ENCODE peak calls at places on chromosome 2, in eight cellular contexts. J, Y, H, S, L, F, R and M are unnamed samples.

GRCh38 chr2:72003796-72004195 is 143.9 kb downstream of the CYP26B1 start:
- DNase-seq in J (no peak), Y (no peak), H (no peak), S (no peak), L (no peak), F (no peak), R (no peak), M (no peak)

GRCh38 chr2:126644630-126645191 is 11.2 kb upstream of the GYPC start:
- DNase-seq in J (no peak), Y (no peak), H (no peak), S (no peak), L (no peak), F (no peak), R (peak; percentile 89), M (no peak)

GRCh38 chr2:234694244-234695013 is 197.5 kb upstream of the ARL4C start:
- DNase-seq in J (no peak), Y (no peak), H (no peak), S (peak; percentile 71), L (no peak), F (no peak), R (no peak), M (no peak)

GRCh38 chr2:134410831-134411231 is 157.0 kb downstream of the MGAT5 start:
- DNase-seq in J (no peak), Y (no peak), H (no peak), S (no peak), L (no peak), F (no peak), R (no peak), M (no peak)

GRCh38 chr2:95296036-95296435 is 1.1 kb upstream of the KCNIP3 start:
- DNase-seq in J (no peak), Y (no peak), H (no peak), S (no peak), L (no peak), F (no peak), R (no peak), M (peak; percentile 23)

GRCh38 chr2:45131587-45131986 is 122.3 kb upstream of the SIX2 start:
- DNase-seq in J (no peak), Y (no peak), H (no peak), S (no peak), L (no peak), F (no peak), R (no peak), M (no peak)

GRCh38 chr2:23536326-23536725 is 151.3 kb downstream of the KLHL29 start:
- DNase-seq in J (no peak), Y (no peak), H (no peak), S (no peak), L (no peak), F (no peak), R (no peak), M (no peak)

GRCh38 chr2:117855886-117856285 is 41.4 kb downstream of the DDX18 start:
- DNase-seq in J (no peak), Y (no peak), H (no peak), S (no peak), L (no peak), F (no peak), R (no peak), M (no peak)

GRCh38 chr2:72806280-72806955 is 19.4 kb downstream of the EXOC6B start:
- DNase-seq in J (no peak), Y (no peak), H (no peak), S (no peak), L (no peak), F (no peak), R (no peak), M (no peak)

GRCh38 chr2:99680946-99681345 is 191.1 kb upstream of the REV1 start:
- DNase-seq in J (peak; percentile 45), Y (no peak), H (no peak), S (no peak), L (no peak), F (no peak), R (no peak), M (no peak)

GRCh38 chr2:39730685-39731302 is 48.3 kb downstream of the THUMPD2 start:
- DNase-seq in J (no peak), Y (no peak), H (peak; percentile 12), S (no peak), L (no peak), F (no peak), R (peak; percentile 41), M (no peak)

GRCh38 chr2:176542456-176542855 is 273.2 kb downstream of the MTX2 start:
- DNase-seq in J (no peak), Y (no peak), H (no peak), S (no peak), L (no peak), F (no peak), R (no peak), M (no peak)

GRCh38 chr2:120758181-120759048 is 22.7 kb downstream of the GLI2 start:
- DNase-seq in J (peak; percentile 38), Y (peak; percentile 69), H (no peak), S (peak; percentile 24), L (peak; percentile 49), F (peak; percentile 73), R (no peak), M (peak; percentile 48)

GRCh38 chr2:10457846-10458563 is 9.9 kb upstream of the ODC1 start:
- DNase-seq in J (peak; percentile 52), Y (no peak), H (no peak), S (peak; percentile 48), L (no peak), F (peak; percentile 13), R (no peak), M (no peak)

GRCh38 chr2:153509133-153509532 is 30.6 kb upstream of the RPRM start:
- DNase-seq in J (no peak), Y (no peak), H (no peak), S (no peak), L (peak; percentile 67), F (no peak), R (no peak), M (peak; percentile 50)

GRCh38 chr2:25331686-25332365 is 9.9 kb downstream of the DNMT3A start:
- DNase-seq in J (no peak), Y (no peak), H (no peak), S (no peak), L (no peak), F (peak; percentile 59), R (no peak), M (no peak)

GRCh38 chr2:233593201-233593600 is 24.2 kb upstream of the UGT1A8 start:
- DNase-seq in J (no peak), Y (no peak), H (no peak), S (no peak), L (no peak), F (no peak), R (no peak), M (no peak)

DNA sequence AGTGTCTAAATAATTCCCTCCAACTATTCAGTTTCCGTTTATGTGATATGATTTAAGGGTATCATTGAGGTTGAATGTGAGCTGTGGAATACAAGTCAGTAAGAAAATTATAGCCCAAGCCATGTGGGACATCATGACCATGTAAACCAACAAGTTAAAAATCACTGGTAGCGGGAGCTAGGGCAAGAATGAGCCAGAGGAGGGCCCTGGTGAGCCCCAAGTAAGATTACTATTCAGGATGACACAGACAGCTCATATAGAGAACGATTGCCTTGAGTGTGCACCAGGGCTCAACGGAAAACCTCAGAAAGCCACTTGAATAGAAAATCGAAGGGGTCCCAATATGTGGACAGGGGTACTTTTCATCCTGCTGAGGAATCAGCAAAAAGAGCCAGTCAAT is 87.8 kb upstream of the RBMS1 start:
- DNase-seq in J (no peak), Y (no peak), H (no peak), S (no peak), L (peak; percentile 49), F (no peak), R (no peak), M (no peak)
- TF ChIP-seq CTCF in J (no peak), Y (no peak), H (no peak), S (no peak), L (peak; percentile 68), F (no peak), R (no peak), M (no peak)

DNA sequence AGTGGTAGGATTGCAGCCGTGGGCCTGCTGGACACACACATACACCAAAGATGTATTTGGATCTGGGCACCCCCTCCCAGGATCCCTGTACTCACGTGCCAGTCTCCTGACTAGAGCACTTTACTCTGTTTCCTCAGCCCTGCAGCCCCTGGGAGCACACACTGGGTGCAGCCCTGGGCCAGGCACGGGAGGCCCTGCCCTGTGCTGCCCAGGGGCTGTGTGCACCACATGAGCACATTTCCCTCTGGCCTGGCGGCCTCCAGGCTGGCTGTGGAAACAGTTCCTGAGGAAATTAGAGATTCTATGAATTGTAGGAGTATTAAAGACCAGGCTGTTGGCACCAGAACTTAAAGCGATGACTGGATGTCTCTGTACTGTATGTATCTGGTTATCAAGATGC is 45.4 kb downstream of the BCL2L11 start:
- DNase-seq in J (no peak), Y (no peak), H (no peak), S (no peak), L (peak; percentile 18), F (no peak), R (no peak), M (no peak)
- H3K4me1 ChIP-seq in J (peaks cover 11% of the 10 kb centered on the region), Y (peaks cover 44% of the 10 kb centered on the region), H (no peaks in the 10 kb centered on the region), S (peaks cover 67% of the 10 kb centered on the region), L (peaks cover 7% of the 10 kb centered on the region), F (peaks cover 42% of the 10 kb centered on the region), R (peaks cover 21% of the 10 kb centered on the region), M (peaks cover 18% of the 10 kb centered on the region)

DNA sequence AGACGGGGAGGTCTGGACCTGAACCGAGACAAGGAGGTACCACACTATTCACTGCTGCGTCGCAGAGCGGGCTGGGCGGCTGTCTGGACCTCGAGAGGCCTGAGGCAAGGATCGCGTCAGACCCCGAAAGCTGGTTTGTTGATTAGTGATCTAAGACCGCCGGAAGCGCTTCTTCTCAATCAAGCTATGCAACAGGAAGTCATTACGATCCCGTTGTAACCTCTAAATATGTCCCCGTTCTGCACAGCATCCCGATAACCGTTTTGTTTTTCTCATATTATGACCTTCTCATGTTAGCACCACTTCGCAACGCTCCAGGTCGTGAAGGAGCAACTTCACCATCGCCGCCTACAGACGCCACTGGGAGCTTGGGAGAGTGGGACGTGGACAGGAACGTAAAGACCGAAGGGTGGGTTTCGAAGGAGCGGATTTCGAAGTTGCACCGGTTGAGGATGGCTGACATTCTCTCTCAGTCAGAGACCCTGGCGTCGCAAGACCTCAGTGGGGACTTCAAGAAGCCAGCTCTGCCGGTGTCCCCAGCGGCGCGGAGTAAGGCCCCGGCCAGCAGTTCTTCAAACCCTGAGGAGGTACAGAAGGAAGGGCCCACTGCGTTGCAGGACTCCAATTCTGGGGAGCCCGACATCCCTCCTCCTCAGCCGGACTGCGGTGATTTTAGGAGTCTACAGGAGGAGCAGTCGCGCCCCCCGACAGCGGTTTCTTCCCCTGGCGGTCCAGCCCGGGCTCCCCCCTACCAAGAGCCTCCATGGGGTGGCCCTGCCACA is at the start of the genes SLC4A1AP and SUPT7L:
- DNase-seq in J (peak; percentile 71), Y (peak; percentile 59), H (peak; percentile 78), S (peak; percentile 71), L (peak; percentile 81), F (peak; percentile 87), R (peak; percentile 89), M (peak; percentile 51)
- TF ChIP-seq CTCF in J (no peak), Y (no peak), H (no peak), S (no peak), L (peak; percentile 14), F (no peak), R (peak; percentile 8), M (peak; percentile 22)

DNA sequence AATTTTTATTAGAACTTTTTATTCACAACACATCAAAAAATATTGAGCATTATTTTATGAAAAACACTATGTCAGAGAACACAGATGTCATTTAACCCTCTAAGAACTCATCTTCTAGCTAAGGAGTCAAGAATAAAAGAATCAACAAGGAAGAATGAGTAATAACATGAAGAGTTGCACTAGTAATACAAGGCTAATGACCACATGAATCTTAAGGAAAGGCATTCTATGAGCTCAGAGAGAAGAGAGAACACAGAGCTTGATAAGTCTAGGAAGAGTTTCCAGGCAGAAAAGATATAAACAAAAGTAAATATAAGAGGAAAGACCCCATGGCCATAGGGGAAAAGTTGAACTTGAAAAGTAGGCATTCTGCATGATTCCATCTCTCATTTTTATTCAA is 166.5 kb downstream of the MAIP1 start:
- DNase-seq in J (no peak), Y (no peak), H (no peak), S (no peak), L (no peak), F (no peak), R (no peak), M (no peak)
- H3K4me1 ChIP-seq in J (no peaks in the 10 kb centered on the region), Y (no peaks in the 10 kb centered on the region), H (peaks cover 25% of the 10 kb centered on the region), S (peaks cover 10% of the 10 kb centered on the region), L (no peaks in the 10 kb centered on the region), F (no peaks in the 10 kb centered on the region), R (peaks cover 9% of the 10 kb centered on the region), M (no peaks in the 10 kb centered on the region)